ENCODE peak calls at places on chromosome 12, in five cellular contexts. One of them, this sample, is unnamed. For H3K4me1, the result is how much of the 10 kb centered on the place peaks cover.

GRCh38 chr12:104121001-104121400 is 17.0 kb downstream of the NFYB start:
- DNase-seq in A549: peak
- DNase-seq in A673: no peak
- DNase-seq in HCT116: no peak
- DNase-seq in hepatocyte: no peak
- DNase-seq in this sample: no peak

GRCh38 chr12:46617167-46617566 is 208.6 kb downstream of the SLC38A4 start:
- DNase-seq in A673: no peak
- DNase-seq in HCT116: no peak
- DNase-seq in hepatocyte: no peak
- DNase-seq in A549: no peak
- DNase-seq in this sample: peak

GRCh38 chr12:1530592-1531159 is 63.7 kb downstream of the FBXL14 start:
- DNase-seq in A549: no peak
- DNase-seq in HCT116: no peak
- DNase-seq in hepatocyte: peak
- DNase-seq in A673: no peak
- DNase-seq in this sample: no peak

GRCh38 chr12:65619018-65619417 is 205.3 kb upstream of the HMGA2 start:
- DNase-seq in A673: no peak
- DNase-seq in HCT116: no peak
- DNase-seq in hepatocyte: no peak
- DNase-seq in A549: no peak
- DNase-seq in this sample: no peak

GRCh38 chr12:1855241-1855640 is 34.9 kb downstream of the LRTM2 start:
- DNase-seq in A549: no peak
- DNase-seq in HCT116: no peak
- DNase-seq in hepatocyte: no peak
- DNase-seq in A673: no peak
- DNase-seq in this sample: no peak

GRCh38 chr12:25388216-25388615 is 137.5 kb upstream of the KRAS start:
- DNase-seq in hepatocyte: no peak
- DNase-seq in A549: peak
- DNase-seq in A673: no peak
- DNase-seq in HCT116: no peak
- DNase-seq in this sample: no peak

GRCh38 chr12:131003676-131004075 is 50.0 kb downstream of the ADGRD1 start:
- DNase-seq in A549: no peak
- DNase-seq in HCT116: no peak
- DNase-seq in A673: no peak
- DNase-seq in hepatocyte: no peak
- DNase-seq in this sample: no peak

GRCh38 chr12:58491296-58491695 is 429.0 kb downstream of the LRIG3 start:
- DNase-seq in A549: no peak
- DNase-seq in hepatocyte: peak
- DNase-seq in HCT116: no peak
- DNase-seq in A673: no peak
- DNase-seq in this sample: no peak

GRCh38 chr12:124778411-124778810 is 85.3 kb downstream of the SCARB1 start:
- DNase-seq in A549: no peak
- DNase-seq in HCT116: no peak
- DNase-seq in hepatocyte: no peak
- DNase-seq in A673: no peak
- DNase-seq in this sample: no peak

GRCh38 chr12:2281446-2281845 is 228.7 kb downstream of the CACNA1C start:
- DNase-seq in A549: no peak
- DNase-seq in HCT116: no peak
- DNase-seq in A673: no peak
- DNase-seq in hepatocyte: no peak
- DNase-seq in this sample: no peak

GRCh38 chr12:14417717-14418116 is 52.2 kb downstream of the ATF7IP start:
- DNase-seq in hepatocyte: peak
- DNase-seq in A673: peak
- DNase-seq in HCT116: no peak
- DNase-seq in A549: peak
- DNase-seq in this sample: peak

GRCh38 chr12:117518594-117519270 is 157.3 kb upstream of the NOS1 start:
- DNase-seq in HCT116: no peak
- DNase-seq in A549: peak
- DNase-seq in hepatocyte: peak
- DNase-seq in A673: no peak
- DNase-seq in this sample: no peak

GRCh38 chr12:104285740-104286537 is 17.6 kb upstream of the EID3 start:
- DNase-seq in hepatocyte: peak
- DNase-seq in A673: no peak
- DNase-seq in A549: no peak
- DNase-seq in HCT116: peak
- DNase-seq in this sample: no peak

GRCh38 chr12:1920971-1921370 is 2.5 kb upstream of the CACNA2D4 start:
- DNase-seq in A549: no peak
- DNase-seq in A673: no peak
- DNase-seq in hepatocyte: peak
- DNase-seq in HCT116: no peak
- DNase-seq in this sample: peak

GRCh38 chr12:42977451-42978230 is 388.1 kb upstream of the PRICKLE1 start:
- DNase-seq in A673: peak
- DNase-seq in A549: no peak
- DNase-seq in hepatocyte: no peak
- DNase-seq in HCT116: no peak
- DNase-seq in this sample: no peak

GRCh38 chr12:100789146-100789545 is 5.4 kb upstream of the ANO4 start:
- DNase-seq in hepatocyte: no peak
- DNase-seq in A673: no peak
- DNase-seq in A549: peak
- DNase-seq in HCT116: no peak
- DNase-seq in this sample: no peak

GRCh38 chr12:71746983-71747611 is 7.6 kb upstream of the RAB21 start:
- DNase-seq in A549: peak
- DNase-seq in A673: peak
- DNase-seq in hepatocyte: peak
- DNase-seq in HCT116: peak
- DNase-seq in this sample: no peak

GRCh38 chr12:127174881-127175280 is 1092.1 kb upstream of the TMEM132C start:
- DNase-seq in A549: no peak
- DNase-seq in A673: no peak
- DNase-seq in HCT116: no peak
- DNase-seq in hepatocyte: no peak
- DNase-seq in this sample: no peak

GRCh38 chr12:81212996-81213696 is 135.3 kb downstream of the ACSS3 start:
- DNase-seq in A549: no peak
- DNase-seq in hepatocyte: no peak
- DNase-seq in A673: no peak
- DNase-seq in HCT116: no peak
- DNase-seq in this sample: no peak

GRCh38 chr12:109679716-109680520 is 33.7 kb upstream of the FAM222A start:
- DNase-seq in A549: no peak
- DNase-seq in A673: no peak
- DNase-seq in hepatocyte: no peak
- DNase-seq in HCT116: no peak
- DNase-seq in this sample: no peak

GRCh38 chr12:116194935-116195431 is 82.5 kb downstream of the MED13L start:
- DNase-seq in A673: no peak
- DNase-seq in A549: peak
- DNase-seq in HCT116: no peak
- DNase-seq in hepatocyte: no peak
- DNase-seq in this sample: no peak

GRCh38 chr12:124075836-124076235 is 102.8 kb downstream of the ZNF664 start:
- DNase-seq in hepatocyte: no peak
- DNase-seq in A549: no peak
- DNase-seq in A673: no peak
- DNase-seq in HCT116: no peak
- DNase-seq in this sample: no peak

GRCh38 chr12:119669744-119670472 is 2.0 kb downstream of the PRKAB1 start:
- DNase-seq in A673: no peak
- DNase-seq in A549: no peak
- DNase-seq in hepatocyte: peak
- DNase-seq in HCT116: no peak
- DNase-seq in this sample: no peak

GRCh38 chr12:41288188-41288811 is 100.2 kb downstream of the PDZRN4 start:
- DNase-seq in A549: no peak
- DNase-seq in HCT116: no peak
- DNase-seq in A673: no peak
- DNase-seq in hepatocyte: peak
- DNase-seq in this sample: no peak

GRCh38 chr12:52247622-52248540 is 14.8 kb downstream of the KRT7 start:
- DNase-seq in A673: no peak
- DNase-seq in HCT116: no peak
- DNase-seq in A549: peak
- DNase-seq in hepatocyte: no peak
- DNase-seq in this sample: no peak
- H3K4me1 ChIP-seq in A673: under half
- H3K4me1 ChIP-seq in HCT116: half or more
- H3K4me1 ChIP-seq in A549: half or more
- H3K4me1 ChIP-seq in hepatocyte: under half
- H3K4me1 ChIP-seq in this sample: under half

DNA sequence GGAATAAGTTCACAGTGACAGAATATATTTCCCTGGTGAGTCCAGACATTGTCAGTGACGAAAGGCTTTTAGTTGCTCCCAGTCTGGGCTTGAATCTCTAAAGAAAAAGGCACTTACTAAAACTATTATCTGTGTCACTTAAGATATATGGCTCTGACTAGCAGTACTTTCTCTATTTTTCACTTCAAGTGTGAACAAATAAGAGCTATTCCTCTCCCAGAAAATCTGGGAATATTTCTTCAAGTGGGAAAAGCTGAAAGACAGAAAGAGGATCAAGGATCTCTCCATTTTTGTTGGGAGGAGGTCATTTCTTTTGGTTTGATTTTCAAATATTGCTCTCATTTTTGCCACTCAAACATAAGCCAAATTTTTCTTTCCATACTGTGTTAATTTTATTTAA is 1262.2 kb upstream of the USP15 start:
- DNase-seq in A549: no peak
- DNase-seq in hepatocyte: no peak
- DNase-seq in A673: no peak
- DNase-seq in HCT116: no peak
- DNase-seq in this sample: no peak
- H3K27ac ChIP-seq in A549: no peak
- H3K27ac ChIP-seq in hepatocyte: no peak
- H3K27ac ChIP-seq in A673: no peak
- H3K27ac ChIP-seq in HCT116: no peak
- H3K27ac ChIP-seq in this sample: no peak

GRCh38 chr12:30417697-30418231 is 277.9 kb downstream of the IPO8 start:
- DNase-seq in hepatocyte: no peak
- DNase-seq in HCT116: peak
- DNase-seq in A673: peak
- DNase-seq in A549: no peak
- DNase-seq in this sample: no peak
- H3K4me3 ChIP-seq in hepatocyte: no peak
- H3K4me3 ChIP-seq in HCT116: no peak
- H3K4me3 ChIP-seq in A673: no peak
- H3K4me3 ChIP-seq in A549: no peak
- H3K4me3 ChIP-seq in this sample: no peak

DNA sequence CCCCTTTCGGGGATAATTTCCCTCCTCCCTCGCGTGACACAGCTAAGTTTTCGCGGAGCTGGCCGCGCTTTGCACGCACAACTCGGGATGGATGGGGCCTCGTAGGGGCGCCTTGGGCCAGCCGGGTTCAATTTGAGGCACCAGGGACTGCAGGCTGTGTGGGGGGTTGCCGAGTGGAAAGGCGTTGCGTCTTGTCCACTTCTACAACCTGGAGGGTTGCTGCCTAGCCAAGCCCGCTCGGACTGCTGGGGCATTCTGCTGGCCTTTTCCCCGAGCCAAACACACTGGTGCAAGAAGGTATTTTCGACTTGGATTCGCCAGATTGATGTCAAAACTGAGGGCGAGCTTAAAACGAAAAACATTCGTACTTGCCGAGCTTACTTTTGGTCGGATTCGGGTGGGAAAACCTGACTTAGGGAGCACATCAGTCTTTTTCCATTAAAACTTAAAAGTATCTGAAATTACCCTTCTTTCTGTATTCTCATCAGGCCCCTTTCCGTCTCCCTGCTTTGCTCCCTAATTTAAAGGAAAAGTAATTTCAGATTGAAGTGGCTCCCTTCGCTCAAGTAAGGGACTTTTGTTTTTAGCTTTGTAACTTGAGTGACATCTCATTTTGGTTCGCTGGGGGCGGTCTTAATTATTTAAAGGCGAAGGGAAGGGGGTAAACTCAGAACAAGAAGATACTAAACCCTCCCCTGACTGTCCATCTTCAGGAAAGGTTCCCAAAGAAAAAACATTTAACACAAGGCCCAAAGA is 14.3 kb downstream of the TBX3 start:
- DNase-seq in HCT116: no peak
- DNase-seq in A549: no peak
- DNase-seq in A673: no peak
- DNase-seq in hepatocyte: peak
- DNase-seq in this sample: no peak
- H3K4me1 ChIP-seq in HCT116: under half
- H3K4me1 ChIP-seq in A549: under half
- H3K4me1 ChIP-seq in A673: under half
- H3K4me1 ChIP-seq in hepatocyte: under half
- H3K4me1 ChIP-seq in this sample: under half

DNA sequence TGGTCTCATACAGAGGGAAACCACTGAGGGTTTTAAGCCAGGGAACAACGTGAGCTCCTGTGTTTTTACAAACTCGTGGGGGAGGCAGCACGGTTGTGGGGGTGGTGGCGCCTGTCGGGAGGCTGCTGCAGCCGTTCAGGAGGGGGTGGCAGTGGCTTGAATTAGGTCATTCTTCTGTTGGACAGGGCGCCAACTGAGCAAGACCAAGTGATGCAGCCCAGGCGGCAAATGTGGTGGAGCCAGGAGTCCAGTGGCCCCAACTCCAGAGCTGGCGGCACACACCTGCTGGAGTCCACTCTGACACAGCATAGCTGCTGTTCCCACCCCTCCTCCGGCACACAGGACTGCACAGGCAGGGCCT is 27.8 kb downstream of the FBRSL1 start:
- DNase-seq in hepatocyte: no peak
- DNase-seq in A549: no peak
- DNase-seq in HCT116: no peak
- DNase-seq in A673: no peak
- DNase-seq in this sample: no peak
- H3K27ac ChIP-seq in hepatocyte: no peak
- H3K27ac ChIP-seq in A549: no peak
- H3K27ac ChIP-seq in HCT116: no peak
- H3K27ac ChIP-seq in A673: no peak
- H3K27ac ChIP-seq in this sample: no peak

GRCh38 chr12:121956041-121956341 is 37.6 kb downstream of the CFAP251 start:
- DNase-seq in hepatocyte: no peak
- DNase-seq in A549: no peak
- DNase-seq in A673: no peak
- DNase-seq in HCT116: no peak
- DNase-seq in this sample: no peak
- H3K4me3 ChIP-seq in hepatocyte: no peak
- H3K4me3 ChIP-seq in A549: no peak
- H3K4me3 ChIP-seq in A673: no peak
- H3K4me3 ChIP-seq in HCT116: no peak
- H3K4me3 ChIP-seq in this sample: no peak

GRCh38 chr12:32499048-32499447 is 99.7 kb downstream of the FGD4 start:
- DNase-seq in A673: no peak
- DNase-seq in A549: no peak
- DNase-seq in HCT116: no peak
- DNase-seq in hepatocyte: peak
- DNase-seq in this sample: no peak
- H3K4me1 ChIP-seq in A673: under half
- H3K4me1 ChIP-seq in A549: under half
- H3K4me1 ChIP-seq in HCT116: under half
- H3K4me1 ChIP-seq in hepatocyte: under half
- H3K4me1 ChIP-seq in this sample: under half